ENCODE peak calls at places on chromosomes 12 and 14, in seven cellular contexts. D, Y, X, H, I, S and E are unnamed samples.

GRCh38 chr14:97866664-97867063 is 1069.5 kb downstream of the VRK1 start:
- DNase-seq in D (no peak), Y (no peak), X (no peak), H (no peak), I (no peak), S (no peak), E (no peak)

GRCh38 chr14:37369446-37369845 is 171.7 kb downstream of the MIPOL1 start:
- DNase-seq in D (no peak), Y (no peak), X (no peak), H (no peak), I (no peak), S (no peak), E (no peak)

GRCh38 chr12:64236549-64236948 is 14.5 kb upstream of the KICS2 start:
- DNase-seq in D (no peak), Y (no peak), X (no peak), H (no peak), I (no peak), S (peak; percentile 33), E (no peak)

GRCh38 chr14:61109288-61109687 is 128.2 kb downstream of the SLC38A6 start:
- DNase-seq in D (no peak), Y (no peak), X (no peak), H (no peak), I (no peak), S (no peak), E (no peak)

GRCh38 chr12:48180857-48181495 is 2.5 kb upstream of the CCDC184 start:
- DNase-seq in D (no peak), Y (no peak), X (no peak), H (no peak), I (no peak), S (no peak), E (no peak)

GRCh38 chr14:67221248-67221981 is 19.8 kb upstream of the PALS1 start:
- DNase-seq in D (no peak), Y (peak; percentile 41), X (no peak), H (no peak), I (peak; percentile 24), S (peak; percentile 68), E (no peak)

GRCh38 chr12:42326466-42327226 is 679 bp downstream of the PPHLN1 start:
- DNase-seq in D (peak; percentile 41), Y (peak; percentile 9), X (peak; percentile 31), H (no peak), I (peak; percentile 39), S (peak; percentile 73), E (no peak)

GRCh38 chr14:54781936-54782802 is 120.5 kb downstream of the GCH1 start:
- DNase-seq in D (no peak), Y (no peak), X (no peak), H (peak; percentile 16), I (no peak), S (no peak), E (no peak)

GRCh38 chr14:84029720-84030119 is 1500.2 kb upstream of the FLRT2 start:
- DNase-seq in D (no peak), Y (no peak), X (no peak), H (no peak), I (peak; percentile 7), S (no peak), E (no peak)

GRCh38 chr12:57131896-57132744 is 3.8 kb downstream of the LRP1 start:
- DNase-seq in D (no peak), Y (peak; percentile 7), X (no peak), H (peak; percentile 20), I (no peak), S (peak; percentile 60), E (no peak)

GRCh38 chr12:52912711-52913423 is 8.0 kb upstream of the KRT8 start:
- DNase-seq in D (no peak), Y (peak; percentile 93), X (no peak), H (no peak), I (no peak), S (no peak), E (no peak)

GRCh38 chr14:103137721-103138482 is 14.6 kb downstream of the TNFAIP2 start:
- DNase-seq in D (no peak), Y (no peak), X (no peak), H (no peak), I (no peak), S (no peak), E (no peak)

GRCh38 chr14:64834965-64835364 is 44.7 kb downstream of the SPTB start:
- DNase-seq in D (no peak), Y (no peak), X (no peak), H (no peak), I (no peak), S (no peak), E (no peak)

GRCh38 chr12:12720637-12721250 is 3.6 kb downstream of the CDKN1B start:
- DNase-seq in D (peak; percentile 21), Y (no peak), X (no peak), H (no peak), I (no peak), S (peak; percentile 45), E (no peak)

GRCh38 chr12:52442600-52443061 is 8.5 kb upstream of the KRT75 start:
- DNase-seq in D (no peak), Y (no peak), X (no peak), H (no peak), I (peak; percentile 10), S (peak; percentile 96), E (no peak)

GRCh38 chr12:124837958-124838803 is 25.5 kb downstream of the SCARB1 start:
- DNase-seq in D (no peak), Y (peak; percentile 93), X (no peak), H (peak; percentile 69), I (peak; percentile 96), S (peak; percentile 96), E (no peak)

GRCh38 chr12:56437430-56438176 is 11.6 kb downstream of the TIMELESS start:
- DNase-seq in D (no peak), Y (no peak), X (no peak), H (no peak), I (no peak), S (no peak), E (no peak)

GRCh38 chr12:27554421-27555186 is 30.6 kb downstream of the PPFIBP1 start:
- DNase-seq in D (no peak), Y (peak; percentile 14), X (no peak), H (peak; percentile 49), I (peak; percentile 57), S (peak; percentile 77), E (no peak)

GRCh38 chr12:121232163-121232562 is 22.2 kb downstream of the P2RX4 start:
- DNase-seq in D (no peak), Y (no peak), X (no peak), H (no peak), I (no peak), S (no peak), E (no peak)

GRCh38 chr14:65373671-65374039 is 38.9 kb upstream of the FUT8 start:
- DNase-seq in D (no peak), Y (no peak), X (no peak), H (no peak), I (no peak), S (peak; percentile 41), E (no peak)

GRCh38 chr12:67217647-67218046 is 51.5 kb upstream of the CAND1 start:
- DNase-seq in D (no peak), Y (no peak), X (no peak), H (no peak), I (no peak), S (no peak), E (no peak)

GRCh38 chr12:65827827-65828231 is 3.5 kb downstream of the HMGA2 start:
- DNase-seq in D (no peak), Y (no peak), X (no peak), H (no peak), I (peak; percentile 27), S (peak; percentile 29), E (no peak)

GRCh38 chr12:94353130-94353529 is 106.5 kb downstream of the CEP83 start:
- DNase-seq in D (no peak), Y (no peak), X (no peak), H (no peak), I (peak; percentile 24), S (no peak), E (no peak)
- H3K9me3 ChIP-seq in D (peaks cover 21% of the 10 kb centered on the region), Y (peaks cover 29% of the 10 kb centered on the region), X (peaks cover 25% of the 10 kb centered on the region), H (peaks cover 13% of the 10 kb centered on the region), I (peaks cover 65% of the 10 kb centered on the region), S (peaks cover 13% of the 10 kb centered on the region), E (peaks cover 7% of the 10 kb centered on the region)

GRCh38 chr14:29271669-29272068 is 505.1 kb downstream of the FOXG1 start:
- DNase-seq in D (no peak), Y (no peak), X (no peak), H (no peak), I (no peak), S (no peak), E (no peak)
- H3K9me3 ChIP-seq in D (no peaks in the 10 kb centered on the region), Y (no peaks in the 10 kb centered on the region), X (no peaks in the 10 kb centered on the region), H (no peaks in the 10 kb centered on the region), I (no peaks in the 10 kb centered on the region), S (no peaks in the 10 kb centered on the region), E (no peaks in the 10 kb centered on the region)

DNA sequence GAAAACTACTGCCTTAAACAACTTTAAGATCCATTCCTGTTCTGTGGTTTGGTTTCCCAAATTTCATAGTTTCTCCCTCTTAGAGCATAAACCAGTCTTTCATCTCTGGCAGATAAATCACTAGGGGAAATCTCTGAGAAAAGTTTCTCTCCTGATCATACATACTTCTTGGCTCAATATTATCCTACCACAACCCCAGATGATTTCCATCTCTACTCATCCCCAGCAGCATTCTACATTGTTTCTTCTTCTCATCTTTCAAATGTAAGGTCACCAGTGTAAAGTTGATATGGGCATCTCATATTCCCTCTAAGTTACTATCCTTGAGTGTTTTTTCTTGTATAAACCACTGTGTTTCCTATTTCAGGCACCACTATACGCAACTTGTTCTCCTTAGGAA is 45.9 kb upstream of the PLEKHG7 start:
- DNase-seq in D (no peak), Y (no peak), X (no peak), H (no peak), I (no peak), S (no peak), E (no peak)
- H3K9me3 ChIP-seq in D (no peaks in the 10 kb centered on the region), Y (no peaks in the 10 kb centered on the region), X (no peaks in the 10 kb centered on the region), H (no peaks in the 10 kb centered on the region), I (no peaks in the 10 kb centered on the region), S (no peaks in the 10 kb centered on the region), E (no peaks in the 10 kb centered on the region)

DNA sequence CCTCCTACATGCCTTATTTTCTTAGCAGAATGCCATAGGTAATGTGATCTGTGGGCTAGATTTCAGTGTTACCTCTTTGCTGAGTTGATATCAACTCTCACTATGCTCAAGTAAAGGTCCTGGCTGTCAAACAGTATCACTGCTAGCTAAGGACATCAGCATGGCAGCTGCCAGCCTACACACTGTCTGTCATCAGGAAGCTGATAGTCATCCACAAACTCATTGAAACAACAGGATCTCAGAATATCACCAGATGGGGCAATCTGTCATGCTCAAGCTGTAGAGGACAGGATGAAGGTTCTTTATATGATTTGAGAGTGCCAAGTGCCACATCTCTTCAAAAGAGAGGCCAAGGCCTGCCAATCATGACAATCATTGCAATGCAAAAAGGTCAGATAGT is 811.5 kb upstream of the SEL1L start:
- DNase-seq in D (no peak), Y (no peak), X (no peak), H (no peak), I (no peak), S (no peak), E (no peak)
- H3K9me3 ChIP-seq in D (no peaks in the 10 kb centered on the region), Y (no peaks in the 10 kb centered on the region), X (no peaks in the 10 kb centered on the region), H (no peaks in the 10 kb centered on the region), I (peaks cover 8% of the 10 kb centered on the region), S (no peaks in the 10 kb centered on the region), E (no peaks in the 10 kb centered on the region)

DNA sequence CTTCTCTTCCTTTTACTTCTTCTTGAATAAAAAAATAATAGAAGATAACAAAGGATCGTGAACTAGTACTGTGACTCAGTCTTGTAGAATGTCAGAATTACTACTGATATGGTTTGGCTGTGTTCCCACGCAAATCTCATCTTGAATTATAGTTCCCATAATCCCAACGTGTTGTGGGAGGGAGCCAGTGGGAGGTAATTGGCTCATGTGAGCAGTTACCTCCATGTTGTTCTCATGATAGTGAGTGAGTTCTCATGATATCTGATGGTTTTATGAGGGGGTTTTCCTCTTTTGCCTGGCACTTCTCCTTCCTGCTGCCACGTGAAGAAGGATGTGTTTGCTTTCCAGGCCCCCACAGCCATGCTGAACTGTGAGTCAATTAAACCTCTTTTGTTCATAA is 549.5 kb downstream of the DIO2 start:
- DNase-seq in D (no peak), Y (no peak), X (no peak), H (no peak), I (peak; percentile 1), S (no peak), E (no peak)
- H3K9me3 ChIP-seq in D (no peaks in the 10 kb centered on the region), Y (no peaks in the 10 kb centered on the region), X (no peaks in the 10 kb centered on the region), H (no peaks in the 10 kb centered on the region), I (no peaks in the 10 kb centered on the region), S (no peaks in the 10 kb centered on the region), E (no peaks in the 10 kb centered on the region)